ENCODE peak calls at places on chromosomes 3 and 15, in nine cellular contexts. W, K, H, D, T, P, G, A and S are unnamed samples.

GRCh38 chr15:87477759-87478687 is 778.5 kb downstream of the NTRK3 start:
- DNase-seq in W (no peak), K (no peak), H (peak), D (no peak), T (no peak), P (peak), G (no peak), A (peak), S (no peak)

GRCh38 chr3:182722938-182723337 is 70.4 kb upstream of the ATP11B start:
- DNase-seq in W (no peak), K (no peak), H (no peak), D (no peak), T (no peak), P (no peak), G (no peak), A (no peak), S (no peak)

GRCh38 chr3:161851941-161852566 is 355.4 kb downstream of the OTOL1 start:
- DNase-seq in W (peak), K (peak), H (peak), D (no peak), T (peak), P (peak), G (peak), A (no peak), S (peak)

GRCh38 chr15:96701443-96701842 is 370.9 kb downstream of the NR2F2 start:
- DNase-seq in W (no peak), K (no peak), H (no peak), D (no peak), T (no peak), P (no peak), G (no peak), A (no peak), S (no peak)

GRCh38 chr3:155602307-155602706 is 142.6 kb downstream of the PLCH1 start:
- DNase-seq in W (no peak), K (no peak), H (no peak), D (no peak), T (no peak), P (no peak), G (no peak), A (no peak), S (no peak)

GRCh38 chr3:16841354-16841753 is 43.4 kb upstream of the PLCL2 start:
- DNase-seq in W (no peak), K (no peak), H (no peak), D (no peak), T (no peak), P (no peak), G (no peak), A (no peak), S (no peak)

GRCh38 chr3:46214751-46215352 is 6.7 kb upstream of the CCR1 start:
- DNase-seq in W (no peak), K (peak), H (no peak), D (no peak), T (no peak), P (no peak), G (no peak), A (no peak), S (peak)

GRCh38 chr15:39461536-39462140 is 119.2 kb upstream of the THBS1 start:
- DNase-seq in W (no peak), K (no peak), H (no peak), D (no peak), T (no peak), P (no peak), G (no peak), A (no peak), S (no peak)

GRCh38 chr15:66069751-66070150 is 183.8 kb downstream of the MEGF11 start:
- DNase-seq in W (no peak), K (no peak), H (no peak), D (no peak), T (no peak), P (no peak), G (no peak), A (no peak), S (no peak)

GRCh38 chr3:64675848-64676247 is 12.0 kb downstream of the ADAMTS9 start:
- DNase-seq in W (no peak), K (no peak), H (no peak), D (no peak), T (no peak), P (no peak), G (no peak), A (no peak), S (no peak)

GRCh38 chr3:170532573-170532972 is 53.3 kb downstream of the SLC7A14 start:
- DNase-seq in W (no peak), K (no peak), H (no peak), D (no peak), T (no peak), P (no peak), G (no peak), A (no peak), S (no peak)

GRCh38 chr15:54660356-54660755 is 536.4 kb downstream of the RSL24D1 start:
- DNase-seq in W (no peak), K (no peak), H (no peak), D (no peak), T (no peak), P (no peak), G (no peak), A (no peak), S (no peak)

GRCh38 chr15:35665855-35666536 is 120.0 kb upstream of the DPH6 start:
- DNase-seq in W (no peak), K (no peak), H (no peak), D (no peak), T (no peak), P (no peak), G (no peak), A (no peak), S (no peak)

GRCh38 chr3:78974181-78974770 is 793.5 kb downstream of the ROBO1 start:
- DNase-seq in W (no peak), K (no peak), H (peak), D (no peak), T (no peak), P (no peak), G (no peak), A (peak), S (no peak)

GRCh38 chr15:70063284-70063991 is 34.3 kb downstream of the TLE3 start:
- DNase-seq in W (no peak), K (no peak), H (no peak), D (no peak), T (no peak), P (no peak), G (no peak), A (no peak), S (no peak)

GRCh38 chr3:45677045-45677436 is 12.2 kb upstream of the SACM1L start:
- DNase-seq in W (no peak), K (no peak), H (no peak), D (no peak), T (no peak), P (no peak), G (no peak), A (peak), S (no peak)

GRCh38 chr15:34018021-34018645 is 20.9 kb downstream of the AVEN start:
- DNase-seq in W (no peak), K (no peak), H (peak), D (no peak), T (no peak), P (no peak), G (no peak), A (no peak), S (no peak)

GRCh38 chr3:55668359-55668758 is 181.3 kb upstream of the WNT5A start:
- DNase-seq in W (no peak), K (no peak), H (peak), D (no peak), T (no peak), P (no peak), G (no peak), A (no peak), S (no peak)

GRCh38 chr15:72824112-72824511 is 40.6 kb upstream of the ADPGK start:
- DNase-seq in W (no peak), K (no peak), H (no peak), D (no peak), T (no peak), P (no peak), G (no peak), A (no peak), S (no peak)

GRCh38 chr3:117853923-117854322 is 1144.3 kb downstream of the TUSC7 start:
- DNase-seq in W (no peak), K (no peak), H (peak), D (no peak), T (peak), P (no peak), G (no peak), A (no peak), S (no peak)

GRCh38 chr3:133989931-133990702 is 39.6 kb downstream of the SLCO2A1 start:
- DNase-seq in W (no peak), K (no peak), H (no peak), D (peak), T (no peak), P (no peak), G (no peak), A (no peak), S (no peak)

GRCh38 chr15:48653913-48654630 is 8.6 kb upstream of the FBN1 start:
- DNase-seq in W (no peak), K (no peak), H (no peak), D (no peak), T (no peak), P (no peak), G (no peak), A (no peak), S (no peak)
- TF ChIP-seq CTCF in W (no peak), K (no peak), H (no peak), D (no peak), T (no peak), P (no peak), G (no peak), A (no peak), S (no peak)

DNA sequence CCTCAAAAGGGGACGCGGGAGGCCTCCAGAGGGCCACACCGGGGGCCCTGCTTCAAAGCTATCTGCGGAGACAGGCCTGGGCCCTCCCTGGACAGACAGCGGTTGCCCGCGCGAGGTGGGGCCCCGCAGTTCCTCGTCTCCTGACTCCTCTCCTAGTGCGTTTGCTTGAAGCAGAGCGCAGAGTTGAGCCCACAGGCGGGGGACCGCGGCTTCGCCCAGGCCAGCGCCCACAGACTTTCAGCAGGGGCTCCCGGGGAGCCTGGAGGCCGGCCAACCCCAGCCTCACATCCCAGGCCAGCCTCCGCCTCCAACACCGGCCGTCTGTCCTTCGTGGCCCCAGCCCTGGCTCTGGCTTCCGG is 540 bp upstream of the ADAMTS7 start:
- DNase-seq in W (no peak), K (no peak), H (no peak), D (no peak), T (no peak), P (no peak), G (no peak), A (no peak), S (no peak)
- TF ChIP-seq CTCF in W (no peak), K (no peak), H (no peak), D (peak), T (peak), P (no peak), G (no peak), A (no peak), S (no peak)

GRCh38 chr3:159872374-159873109 is 116.1 kb upstream of the IL12A start:
- DNase-seq in W (no peak), K (no peak), H (peak), D (no peak), T (peak), P (no peak), G (no peak), A (peak), S (no peak)
- TF ChIP-seq CTCF in W (no peak), K (no peak), H (peak), D (no peak), T (peak), P (no peak), G (peak), A (peak), S (no peak)

DNA sequence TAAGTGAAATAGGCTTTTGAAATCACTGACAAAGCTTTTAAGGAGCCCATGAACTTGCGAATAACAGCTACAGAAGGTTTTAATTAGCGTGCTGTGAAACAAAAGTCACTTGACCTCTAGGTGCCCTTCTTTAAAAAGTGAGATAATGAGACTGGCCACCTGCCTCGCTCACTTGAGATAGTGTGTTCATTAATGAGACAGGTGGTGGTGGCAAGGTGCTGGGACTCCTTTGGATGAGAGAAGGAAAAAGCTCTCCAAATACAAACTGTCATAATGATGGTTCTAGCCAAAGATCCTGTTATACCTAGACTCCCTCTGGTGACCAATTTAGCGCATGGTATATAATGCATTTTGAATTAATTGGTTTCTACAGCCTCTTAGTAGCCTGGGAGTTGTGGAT is 22.7 kb upstream of the IREB2 start:
- DNase-seq in W (no peak), K (no peak), H (peak), D (no peak), T (no peak), P (no peak), G (no peak), A (no peak), S (no peak)
- TF ChIP-seq CTCF in W (peak), K (no peak), H (peak), D (no peak), T (no peak), P (no peak), G (no peak), A (peak), S (no peak)

DNA sequence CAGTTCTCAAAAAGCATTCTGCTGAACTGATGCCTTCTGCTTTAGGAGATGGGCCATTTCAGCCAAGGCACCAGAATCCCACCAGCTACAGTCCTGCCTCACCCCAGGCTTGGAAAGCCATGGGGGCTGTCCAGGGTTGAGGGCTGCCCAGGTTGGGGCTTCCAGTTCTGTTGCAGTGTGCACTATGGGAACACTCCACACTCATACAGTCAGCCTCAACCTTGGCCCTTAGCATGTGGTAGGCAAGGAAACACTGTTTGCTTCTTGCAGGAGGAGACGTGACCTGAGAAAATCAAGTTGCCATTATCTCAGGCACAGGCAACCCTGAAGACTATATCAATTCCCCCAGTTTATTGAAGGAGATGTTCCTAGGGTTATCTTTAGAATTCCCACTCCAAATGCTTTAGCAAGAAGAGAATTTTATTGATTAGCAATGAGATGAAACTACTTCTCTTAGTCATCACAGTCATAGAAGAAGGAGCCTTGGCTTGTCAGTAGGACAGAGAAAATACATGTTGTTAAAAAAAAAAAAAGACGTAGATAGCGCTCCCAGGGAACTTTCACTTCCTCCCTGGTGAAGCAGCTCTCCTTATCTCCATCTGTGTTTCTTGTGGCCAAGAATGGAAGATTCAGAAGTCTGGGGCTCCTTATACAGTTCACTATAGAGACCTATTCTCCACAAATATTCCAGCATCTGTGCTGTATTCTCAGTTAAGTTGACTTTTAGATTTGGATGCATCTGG is 38.3 kb upstream of the IL12A start:
- DNase-seq in W (no peak), K (no peak), H (no peak), D (no peak), T (no peak), P (no peak), G (no peak), A (no peak), S (no peak)
- TF ChIP-seq CTCF in W (no peak), K (no peak), H (no peak), D (no peak), T (no peak), P (no peak), G (no peak), A (no peak), S (no peak)

GRCh38 chr3:36380171-36381031 is at the start of gene STAC:
- DNase-seq in W (peak), K (peak), H (peak), D (no peak), T (no peak), P (no peak), G (peak), A (no peak), S (no peak)
- TF ChIP-seq CTCF in W (no peak), K (no peak), H (no peak), D (no peak), T (no peak), P (no peak), G (no peak), A (no peak), S (no peak)

GRCh38 chr3:127856801-127857200 is 34.5 kb upstream of the MGLL start:
- DNase-seq in W (no peak), K (no peak), H (no peak), D (no peak), T (no peak), P (no peak), G (no peak), A (no peak), S (no peak)

GRCh38 chr3:127851899-127852298 is 29.6 kb upstream of the MGLL start:
- DNase-seq in W (no peak), K (peak), H (no peak), D (no peak), T (no peak), P (no peak), G (no peak), A (no peak), S (no peak)

GRCh38 chr3:127855246-127855645 is 32.9 kb upstream of the MGLL start:
- DNase-seq in W (no peak), K (no peak), H (no peak), D (no peak), T (no peak), P (no peak), G (no peak), A (no peak), S (no peak)

GRCh38 chr3:127857270-127857801 is 35.0 kb upstream of the MGLL start:
- DNase-seq in W (no peak), K (no peak), H (no peak), D (no peak), T (no peak), P (no peak), G (no peak), A (no peak), S (peak)

DNA sequence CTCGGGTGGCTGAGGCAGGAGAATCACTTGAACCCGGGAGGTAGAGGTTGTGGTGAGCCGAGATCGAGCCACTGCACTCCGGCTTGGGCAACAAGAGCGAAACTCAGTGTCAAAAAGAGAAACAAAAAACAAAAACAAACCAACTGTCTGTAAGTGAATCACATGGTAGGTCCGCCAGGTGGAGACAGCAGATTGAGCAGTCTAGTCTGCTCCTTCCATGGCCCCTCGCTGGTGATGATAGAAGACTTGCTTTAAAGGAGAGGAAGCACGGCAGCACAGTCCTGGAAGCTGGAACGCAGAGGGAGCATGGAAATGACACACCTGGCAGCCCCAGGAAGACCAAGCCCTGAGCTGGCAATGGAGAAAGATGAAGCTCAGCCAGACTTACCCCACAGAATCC is 31.4 kb upstream of the MGLL start:
- DNase-seq in W (no peak), K (peak), H (no peak), D (no peak), T (no peak), P (no peak), G (no peak), A (no peak), S (no peak)
- TF ChIP-seq CTCF in W (no peak), K (no peak), H (no peak), D (no peak), T (peak), P (no peak), G (no peak), A (no peak), S (no peak)

DNA sequence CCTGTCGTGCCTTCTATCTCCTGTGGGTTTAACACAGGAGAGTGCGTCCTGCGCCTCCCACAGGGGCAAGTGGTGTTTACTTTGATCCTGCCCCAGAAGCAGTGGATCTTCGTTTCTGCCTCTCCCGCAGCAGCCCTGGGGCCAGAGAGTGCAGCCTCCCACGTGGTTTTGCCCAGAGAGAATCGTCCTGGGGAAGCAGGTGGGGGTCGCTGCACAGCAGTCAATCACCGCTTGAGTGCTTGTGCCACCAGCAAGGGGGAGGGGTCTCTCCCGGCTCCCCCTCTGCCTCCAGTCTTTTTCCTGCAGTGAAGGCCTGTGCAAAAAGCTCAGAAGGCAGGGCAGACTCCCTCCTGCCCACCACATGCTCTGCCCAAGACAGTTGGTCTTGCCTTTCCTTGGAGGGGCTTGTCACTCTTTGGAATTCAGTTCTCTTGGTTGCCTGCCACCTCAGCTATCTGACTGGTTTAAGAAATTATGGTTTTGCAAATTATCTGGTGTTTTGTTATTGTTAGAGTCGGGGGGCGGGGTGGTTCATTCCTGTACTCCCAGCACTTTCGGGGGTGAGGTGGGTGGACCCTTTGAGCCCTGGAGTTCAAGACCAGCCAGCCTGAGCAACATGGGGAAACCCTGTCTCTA is 26.9 kb downstream of the STOML1 start:
- DNase-seq in W (no peak), K (peak), H (no peak), D (no peak), T (no peak), P (no peak), G (peak), A (no peak), S (no peak)
- TF ChIP-seq CTCF in W (no peak), K (no peak), H (no peak), D (peak), T (peak), P (no peak), G (no peak), A (no peak), S (no peak)